ENCODE peak calls at places on chromosome 11, in four cellular contexts. Z, B, E and H are unnamed samples.

GRCh38 chr11:126104420-126104819 is 41.8 kb upstream of the CDON start:
- DNase-seq in Z (no peak), B (no peak), E (peak), H (no peak)

GRCh38 chr11:37504925-37505324 is 906.9 kb upstream of the RAG2 start:
- DNase-seq in Z (no peak), B (no peak), E (no peak), H (no peak)

GRCh38 chr11:119985551-119985950 is 152.4 kb downstream of the TRIM29 start:
- DNase-seq in Z (no peak), B (no peak), E (no peak), H (no peak)

GRCh38 chr11:211741-212140 is 4.2 kb downstream of the RIC8A start:
- DNase-seq in Z (no peak), B (no peak), E (no peak), H (no peak)

GRCh38 chr11:5737091-5737490 is 843 bp downstream of the OR56B1 start:
- DNase-seq in Z (no peak), B (no peak), E (no peak), H (no peak)

GRCh38 chr11:79419120-79419519 is 21.7 kb downstream of the TENM4 start:
- DNase-seq in Z (no peak), B (peak), E (no peak), H (no peak)

GRCh38 chr11:6225896-6226295 is 8.5 kb downstream of the FHIP1B start:
- DNase-seq in Z (no peak), B (no peak), E (no peak), H (no peak)

GRCh38 chr11:35165416-35166368 is 26.7 kb downstream of the CD44 start:
- DNase-seq in Z (peak), B (no peak), E (no peak), H (peak)

GRCh38 chr11:121741954-121742361 is 289.2 kb upstream of the SORL1-AS1 start:
- DNase-seq in Z (no peak), B (no peak), E (no peak), H (no peak)

GRCh38 chr11:20865161-20865560 is 195.8 kb downstream of the NELL1 start:
- DNase-seq in Z (no peak), B (no peak), E (no peak), H (no peak)

GRCh38 chr11:83241291-83241946 is 44.7 kb downstream of the CCDC90B start:
- DNase-seq in Z (no peak), B (peak), E (no peak), H (no peak)

GRCh38 chr11:44139565-44140313 is 44.3 kb downstream of the EXT2 start:
- DNase-seq in Z (no peak), B (no peak), E (no peak), H (no peak)

GRCh38 chr11:26014456-26015115 is 317.3 kb upstream of the ANO3 start:
- DNase-seq in Z (no peak), B (no peak), E (no peak), H (no peak)

GRCh38 chr11:34620820-34621792 is at the start of gene EHF:
- DNase-seq in Z (no peak), B (no peak), E (no peak), H (no peak)

GRCh38 chr11:575324-575995 is 810 bp upstream of the PHRF1 start:
- DNase-seq in Z (no peak), B (peak), E (no peak), H (no peak)

GRCh38 chr11:88398372-88399140 is 61.0 kb upstream of the CTSC start:
- DNase-seq in Z (no peak), B (peak), E (no peak), H (no peak)

GRCh38 chr11:120235024-120235628 is 4.8 kb upstream of the POU2F3 start:
- DNase-seq in Z (no peak), B (peak), E (peak), H (peak)

GRCh38 chr11:118180300-118180703 is 3.9 kb upstream of the SCN2B start:
- DNase-seq in Z (no peak), B (peak), E (no peak), H (no peak)

GRCh38 chr11:126197277-126197939 is 14.0 kb downstream of the RPUSD4 start:
- DNase-seq in Z (no peak), B (no peak), E (no peak), H (no peak)

GRCh38 chr11:37908224-37908558 is 1310.2 kb upstream of the RAG2 start:
- DNase-seq in Z (no peak), B (no peak), E (no peak), H (no peak)

GRCh38 chr11:20060180-20060579 is 100.1 kb downstream of the DBX1 start:
- DNase-seq in Z (no peak), B (no peak), E (no peak), H (no peak)

GRCh38 chr11:19561011-19561410 is 151.6 kb upstream of the NAV2 start:
- DNase-seq in Z (no peak), B (no peak), E (no peak), H (no peak)

GRCh38 chr11:57800444-57801184 is 39.0 kb downstream of the CTNND1 start:
- DNase-seq in Z (peak), B (peak), E (no peak), H (peak)

GRCh38 chr11:77590194-77590591 is 440 bp downstream of the AQP11 start:
- DNase-seq in Z (no peak), B (peak), E (no peak), H (no peak)

GRCh38 chr11:98561877-98562395 is 458.8 kb upstream of the CNTN5 start:
- DNase-seq in Z (no peak), B (no peak), E (no peak), H (no peak)

DNA sequence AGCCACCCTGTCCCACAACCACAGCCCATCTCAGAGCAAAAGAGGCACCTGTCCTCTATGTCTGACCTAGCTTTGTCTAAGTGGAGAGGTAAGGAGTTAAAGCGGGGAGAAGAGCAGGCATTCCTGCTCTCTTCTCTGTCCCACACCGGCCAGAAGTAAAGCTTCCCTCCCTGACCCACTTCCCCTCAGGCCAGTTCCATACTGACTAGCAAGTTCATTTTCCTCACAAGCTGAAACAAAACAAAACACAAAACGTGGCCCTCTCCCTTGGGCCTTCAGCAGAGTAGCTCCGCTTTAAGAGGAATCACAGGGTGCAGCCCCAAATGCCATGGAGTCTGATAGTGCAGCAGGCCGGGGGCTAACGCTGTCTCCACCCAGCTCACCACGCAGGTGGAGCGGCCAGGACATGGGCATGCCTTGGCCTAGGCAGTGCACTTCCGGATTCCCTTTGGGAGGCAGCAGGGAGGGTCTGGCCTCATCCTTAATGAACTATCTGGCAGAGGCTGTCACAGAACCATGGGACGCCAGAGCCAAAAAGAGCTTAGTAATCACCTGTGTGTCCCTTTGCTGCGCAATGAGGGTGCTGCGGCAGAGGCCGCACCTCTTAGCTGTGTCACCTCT is 34.0 kb downstream of the FLI1 start:
- DNase-seq in Z (no peak), B (no peak), E (no peak), H (no peak)
- TF ChIP-seq POLR2A in Z (peak), B (no peak), E (no peak), H (no peak)

DNA sequence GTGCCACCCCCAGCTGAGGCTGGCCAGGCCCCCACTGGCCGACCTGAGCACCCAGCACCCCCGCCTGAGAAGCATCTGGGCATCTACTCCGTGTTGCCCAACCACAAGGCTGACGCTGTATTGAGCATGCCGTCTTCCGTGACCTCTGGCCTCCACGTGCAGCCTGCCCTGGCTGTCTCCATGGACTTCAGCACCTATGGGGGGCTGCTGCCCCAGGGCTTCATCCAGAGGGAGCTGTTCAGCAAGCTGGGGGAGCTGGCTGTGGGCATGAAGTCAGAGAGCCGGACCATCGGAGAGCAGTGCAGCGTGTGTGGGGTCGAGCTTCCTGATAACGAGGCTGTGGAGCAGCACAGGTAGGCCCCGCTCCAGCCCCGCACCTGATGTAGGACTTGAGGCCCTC is 4.7 kb downstream of the ZBTB16 start:
- DNase-seq in Z (no peak), B (no peak), E (no peak), H (no peak)
- TF ChIP-seq POLR2AphosphoS5 in Z (no peak), B (no peak), E (no peak), H (no peak)

GRCh38 chr11:18490319-18490718 is 34.7 kb downstream of the LDHAL6A start:
- DNase-seq in Z (no peak), B (no peak), E (no peak), H (no peak)
- TF ChIP-seq TAF1 in Z (no peak), B (no peak), E (no peak), H (no peak)

GRCh38 chr11:86799680-86800075 is 664 bp upstream of the PRSS23 start:
- DNase-seq in Z (no peak), B (no peak), E (no peak), H (no peak)

GRCh38 chr11:86798988-86799387 is 1.4 kb upstream of the PRSS23 start:
- DNase-seq in Z (no peak), B (no peak), E (no peak), H (no peak)

GRCh38 chr11:86802146-86802545 is 1.8 kb downstream of the PRSS23 start:
- DNase-seq in Z (no peak), B (no peak), E (no peak), H (no peak)

GRCh38 chr11:86800956-86801264 is 568 bp downstream of the PRSS23 start:
- DNase-seq in Z (no peak), B (no peak), E (no peak), H (no peak)

DNA sequence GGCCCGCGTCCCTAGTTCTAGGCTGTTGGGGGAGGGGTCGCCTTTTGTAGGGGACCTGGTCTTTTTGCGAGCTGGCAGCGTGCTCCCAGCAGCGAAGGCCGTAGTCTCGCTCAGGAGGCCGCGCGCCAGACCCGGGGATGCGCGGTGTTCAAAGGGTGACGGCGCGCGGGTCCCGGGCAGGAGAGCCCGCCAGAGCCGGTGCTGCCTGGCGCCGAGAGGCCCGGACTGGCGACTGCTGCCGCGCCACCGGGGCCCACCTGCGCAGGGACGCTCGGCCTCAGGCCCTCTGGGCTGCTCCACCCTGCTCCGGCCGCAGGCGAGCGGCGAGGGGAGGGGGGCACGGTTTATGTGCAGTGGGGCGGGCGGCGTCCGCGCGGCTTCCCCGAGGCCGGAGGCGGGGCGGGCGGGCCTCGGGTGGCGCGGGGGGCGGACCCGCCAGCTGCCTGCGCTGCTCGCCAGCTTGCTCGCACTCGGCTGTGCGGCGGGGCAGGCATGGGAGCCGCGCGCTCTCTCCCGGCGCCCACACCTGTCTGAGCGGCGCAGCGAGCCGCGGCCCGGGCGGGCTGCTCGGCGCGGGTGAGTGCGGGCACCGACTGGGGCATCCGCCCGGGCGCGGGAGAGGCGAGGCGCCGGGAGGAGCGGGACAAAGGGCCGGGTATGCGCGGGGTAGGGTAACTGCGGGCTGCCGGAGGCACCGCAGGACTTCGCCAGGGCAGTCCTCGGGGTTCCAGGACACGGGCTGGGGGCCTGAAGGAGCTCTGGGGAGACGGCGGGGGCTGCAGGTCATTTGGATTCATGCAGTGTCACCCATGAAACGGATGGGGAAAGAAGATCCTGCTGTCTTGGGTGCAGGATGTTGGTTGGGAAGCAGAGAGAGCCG is at the start of gene PRSS23:
- DNase-seq in Z (no peak), B (no peak), E (no peak), H (peak)
- TF ChIP-seq POLR2A in Z (no peak), B (no peak), E (peak), H (no peak)

DNA sequence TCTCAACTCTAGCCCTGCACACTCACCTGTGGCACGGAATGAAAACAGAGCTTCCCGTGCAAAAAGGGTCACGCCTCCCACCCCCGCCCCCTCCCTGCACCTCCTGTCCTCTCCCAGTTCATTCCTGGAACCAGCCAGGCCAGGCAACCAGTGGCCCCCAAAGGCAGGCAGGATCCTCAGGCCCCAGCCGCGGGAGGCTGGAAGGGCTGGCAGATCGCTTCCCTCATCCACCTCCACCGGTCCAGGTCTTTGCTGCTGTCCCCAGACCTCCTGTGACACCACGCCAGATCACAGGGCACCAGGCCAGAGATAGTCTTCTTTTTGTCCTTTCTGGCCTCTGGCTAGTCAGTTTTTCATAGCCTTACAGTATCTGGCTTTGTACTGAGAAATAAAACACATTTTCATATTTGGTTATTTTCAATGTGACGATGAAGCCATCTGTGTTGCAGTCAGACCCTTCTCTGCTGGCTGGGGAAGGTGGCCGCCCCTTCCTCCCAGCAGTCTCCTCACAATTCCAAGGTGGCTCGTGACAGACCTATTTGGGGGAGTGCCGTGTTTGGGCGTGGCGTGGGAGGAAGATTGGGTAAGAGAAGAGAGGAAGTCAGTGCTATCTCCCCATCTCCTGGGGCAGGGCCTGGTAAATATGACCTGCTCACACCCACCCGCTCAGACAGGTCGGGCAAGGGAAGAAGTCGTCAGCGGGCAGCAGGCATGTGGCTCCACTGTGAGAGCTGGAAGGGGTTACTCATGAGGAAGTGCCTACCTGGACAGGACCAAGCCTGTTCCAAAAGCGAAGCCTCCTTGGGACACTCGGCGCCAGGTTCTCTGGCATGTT is 9.1 kb downstream of the SSH3 start:
- DNase-seq in Z (no peak), B (no peak), E (no peak), H (no peak)
- TF ChIP-seq POLR2AphosphoS5 in Z (no peak), B (no peak), E (no peak), H (no peak)

DNA sequence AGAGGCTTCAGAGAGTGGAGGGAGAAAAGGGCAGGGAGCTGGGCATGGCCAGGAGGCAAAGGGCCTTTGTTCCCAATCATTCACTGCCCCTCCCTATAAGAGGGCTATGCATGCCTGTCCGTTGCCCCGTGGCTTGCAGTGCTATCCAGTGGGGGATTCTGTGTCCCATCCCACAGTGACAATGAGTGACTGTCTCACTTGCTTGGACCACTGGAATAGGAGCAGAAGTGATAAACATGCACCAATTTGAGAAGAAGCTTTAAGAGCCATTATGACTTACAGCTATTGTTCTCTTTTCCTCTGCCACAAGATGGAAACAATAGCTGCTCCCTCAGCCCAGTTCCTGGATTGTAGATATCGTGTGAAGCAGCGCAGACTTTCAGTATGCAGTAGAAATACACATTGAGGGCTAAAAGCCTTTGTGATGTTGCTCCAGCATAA is 39.5 kb downstream of the GALNT18 start:
- DNase-seq in Z (no peak), B (no peak), E (no peak), H (no peak)
- TF ChIP-seq TAF1 in Z (no peak), B (no peak), E (no peak), H (no peak)

DNA sequence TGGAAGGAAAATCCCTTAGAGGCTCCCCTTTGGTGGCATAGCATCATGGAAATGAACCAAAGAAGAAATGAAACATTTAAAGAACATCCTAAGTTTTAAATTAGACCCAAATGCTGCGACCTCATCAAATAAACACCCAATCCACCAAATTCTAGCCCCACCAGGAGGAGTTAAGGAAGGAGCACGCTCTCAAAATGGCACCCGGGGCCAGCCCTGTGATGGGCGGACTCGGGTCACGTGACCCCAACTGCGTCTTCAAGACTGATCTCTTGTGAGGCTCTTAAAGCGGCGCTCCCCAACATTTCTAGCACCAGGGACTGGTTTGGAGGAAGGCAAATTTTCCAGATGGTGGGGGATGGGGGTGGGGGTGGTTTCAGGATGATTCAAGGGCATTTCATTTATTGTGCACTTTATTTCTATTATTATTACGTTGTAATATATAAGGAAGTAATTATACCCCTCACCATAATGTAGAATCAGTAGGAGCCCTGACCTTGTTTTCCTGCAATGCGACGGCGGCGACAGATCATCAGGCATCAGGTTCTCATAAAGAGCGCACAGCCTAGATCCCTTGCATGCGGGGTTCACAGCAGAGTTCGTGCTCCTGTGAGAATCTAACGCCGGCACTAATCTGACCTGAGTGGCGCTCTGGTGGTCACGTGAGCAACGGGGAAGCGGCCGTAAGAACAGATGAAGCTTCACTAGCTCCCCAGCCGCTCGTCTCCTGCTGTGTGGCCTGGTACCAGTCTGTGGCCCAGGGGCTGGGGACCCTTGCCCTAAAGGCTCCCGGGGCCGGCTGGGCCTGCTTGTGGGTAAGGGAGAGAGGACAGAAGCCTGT is 90.6 kb upstream of the SLC22A12 start:
- DNase-seq in Z (no peak), B (no peak), E (no peak), H (no peak)
- TF ChIP-seq POLR2A in Z (no peak), B (no peak), E (no peak), H (no peak)

DNA sequence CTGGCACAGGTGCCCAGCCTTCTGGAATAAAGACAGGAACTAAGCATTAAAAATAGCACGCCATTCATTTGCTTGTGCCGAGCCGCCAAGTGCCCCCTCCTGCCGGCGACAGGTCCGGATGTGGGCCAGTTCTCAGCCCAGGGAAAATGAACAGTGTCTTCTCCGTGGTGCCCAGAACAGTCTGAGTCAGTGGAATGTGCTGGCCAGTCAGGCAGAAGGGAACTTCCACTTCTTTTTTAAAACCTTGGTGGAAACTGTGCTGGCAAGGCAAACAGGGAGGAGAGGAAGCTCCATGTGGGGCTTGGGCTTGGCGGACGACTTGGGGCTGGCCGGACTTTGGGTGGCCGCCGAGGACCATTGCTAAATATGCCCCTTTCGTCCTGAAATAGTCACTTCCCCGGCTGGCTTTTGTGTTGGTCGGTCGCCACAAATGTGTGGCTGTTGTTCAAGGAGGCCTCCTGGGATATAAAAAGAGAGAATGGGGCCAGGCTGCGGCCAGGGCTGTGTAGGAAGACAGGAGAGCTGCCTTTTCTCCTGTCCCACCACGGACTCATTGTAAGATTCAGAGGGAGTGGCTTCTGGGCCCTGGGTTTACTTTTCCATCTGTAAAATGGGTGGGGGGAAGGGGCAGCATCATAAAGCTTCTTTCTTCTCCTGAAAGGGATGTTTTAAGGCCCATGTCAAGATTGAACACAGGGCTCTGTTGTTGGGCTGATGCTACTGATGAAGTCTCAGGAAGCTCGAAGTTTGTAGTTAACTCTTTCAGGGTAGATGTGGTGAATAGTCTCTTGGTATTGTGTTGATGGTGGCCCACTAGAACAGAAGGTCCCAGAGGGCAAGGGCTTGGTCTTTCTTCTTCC is 101.0 kb downstream of the PTPRJ start:
- DNase-seq in Z (no peak), B (no peak), E (no peak), H (no peak)
- TF ChIP-seq POLR2AphosphoS5 in Z (no peak), B (no peak), E (no peak), H (no peak)

GRCh38 chr11:62171261-62171723 is 18.7 kb upstream of the SCGB1D1 start:
- DNase-seq in Z (peak), B (peak), E (peak), H (peak)
- TF ChIP-seq TAF1 in Z (no peak), B (no peak), E (peak), H (no peak)